ENCODE peak calls at places on chromosomes 6 and 20, in seven cellular contexts. One of them, this sample, is unnamed. For H3K27me3 and H3K36me3, the result is how much of the 10 kb centered on the place peaks cover.

GRCh38 chr6:143750945-143751344 is 73.2 kb downstream of the PHACTR2 start:
- DNase-seq in GM23338: peak
- DNase-seq in BJ: no peak
- DNase-seq in H1: no peak
- DNase-seq in adrenal gland: no peak
- DNase-seq in cardiac muscle cell: no peak
- DNase-seq in hepatocyte: no peak
- DNase-seq in this sample: no peak

GRCh38 chr6:16647422-16647821 is 113.8 kb downstream of the ATXN1 start:
- DNase-seq in GM23338: no peak
- DNase-seq in BJ: no peak
- DNase-seq in H1: no peak
- DNase-seq in adrenal gland: no peak
- DNase-seq in cardiac muscle cell: no peak
- DNase-seq in hepatocyte: no peak
- DNase-seq in this sample: no peak

GRCh38 chr6:128275681-128276080 is 244.7 kb downstream of the PTPRK start:
- DNase-seq in GM23338: no peak
- DNase-seq in BJ: no peak
- DNase-seq in H1: no peak
- DNase-seq in adrenal gland: no peak
- DNase-seq in cardiac muscle cell: no peak
- DNase-seq in hepatocyte: no peak
- DNase-seq in this sample: no peak

GRCh38 chr6:30886897-30887255 is 2.6 kb downstream of the DDR1 start:
- DNase-seq in GM23338: no peak
- DNase-seq in BJ: no peak
- DNase-seq in H1: no peak
- DNase-seq in adrenal gland: no peak
- DNase-seq in cardiac muscle cell: no peak
- DNase-seq in hepatocyte: no peak
- DNase-seq in this sample: no peak

GRCh38 chr6:35058827-35059522 is 82.2 kb downstream of the TCP11 start:
- DNase-seq in GM23338: no peak
- DNase-seq in BJ: no peak
- DNase-seq in H1: no peak
- DNase-seq in adrenal gland: no peak
- DNase-seq in cardiac muscle cell: no peak
- DNase-seq in hepatocyte: no peak
- DNase-seq in this sample: peak

GRCh38 chr20:58883243-58883691 is 30.8 kb downstream of the GNAS start:
- DNase-seq in GM23338: peak
- DNase-seq in BJ: peak
- DNase-seq in H1: no peak
- DNase-seq in adrenal gland: no peak
- DNase-seq in cardiac muscle cell: no peak
- DNase-seq in hepatocyte: no peak
- DNase-seq in this sample: peak

GRCh38 chr6:6591778-6592388 is 3.4 kb downstream of the LY86 start:
- DNase-seq in GM23338: no peak
- DNase-seq in BJ: no peak
- DNase-seq in H1: no peak
- DNase-seq in adrenal gland: peak
- DNase-seq in cardiac muscle cell: no peak
- DNase-seq in hepatocyte: no peak
- DNase-seq in this sample: no peak

GRCh38 chr6:169238766-169239165 is 14.9 kb downstream of the THBS2 start:
- DNase-seq in GM23338: no peak
- DNase-seq in BJ: no peak
- DNase-seq in H1: no peak
- DNase-seq in adrenal gland: no peak
- DNase-seq in cardiac muscle cell: no peak
- DNase-seq in hepatocyte: no peak
- DNase-seq in this sample: no peak

GRCh38 chr20:3786126-3786484 is 435 bp downstream of the CENPB start:
- DNase-seq in GM23338: peak
- DNase-seq in BJ: no peak
- DNase-seq in H1: no peak
- DNase-seq in adrenal gland: peak
- DNase-seq in cardiac muscle cell: peak
- DNase-seq in hepatocyte: peak
- DNase-seq in this sample: peak

GRCh38 chr6:46491201-46491788 is at the start of gene RCAN2:
- DNase-seq in GM23338: peak
- DNase-seq in BJ: no peak
- DNase-seq in H1: peak
- DNase-seq in adrenal gland: peak
- DNase-seq in cardiac muscle cell: peak
- DNase-seq in hepatocyte: peak
- DNase-seq in this sample: peak

GRCh38 chr6:32152414-32153251 is 894 bp upstream of the PRRT1 start:
- DNase-seq in GM23338: peak
- DNase-seq in BJ: no peak
- DNase-seq in H1: no peak
- DNase-seq in adrenal gland: peak
- DNase-seq in cardiac muscle cell: peak
- DNase-seq in hepatocyte: peak
- DNase-seq in this sample: peak

GRCh38 chr6:116246089-116246488 is 7.8 kb downstream of the TSPYL4 start:
- DNase-seq in GM23338: no peak
- DNase-seq in BJ: no peak
- DNase-seq in H1: no peak
- DNase-seq in adrenal gland: peak
- DNase-seq in cardiac muscle cell: peak
- DNase-seq in hepatocyte: no peak
- DNase-seq in this sample: no peak

GRCh38 chr6:166194885-166195860 is 27.5 kb upstream of the TBXT start:
- DNase-seq in GM23338: no peak
- DNase-seq in BJ: no peak
- DNase-seq in H1: no peak
- DNase-seq in adrenal gland: no peak
- DNase-seq in cardiac muscle cell: no peak
- DNase-seq in hepatocyte: peak
- DNase-seq in this sample: no peak

GRCh38 chr6:28940294-28940858 is 16.6 kb upstream of the TRIM27 start:
- DNase-seq in GM23338: peak
- DNase-seq in BJ: no peak
- DNase-seq in H1: peak
- DNase-seq in adrenal gland: peak
- DNase-seq in cardiac muscle cell: no peak
- DNase-seq in hepatocyte: peak
- DNase-seq in this sample: peak

GRCh38 chr6:30766461-30767157 is 22.3 kb upstream of the IER3 start:
- DNase-seq in GM23338: no peak
- DNase-seq in BJ: no peak
- DNase-seq in H1: no peak
- DNase-seq in adrenal gland: peak
- DNase-seq in cardiac muscle cell: no peak
- DNase-seq in hepatocyte: no peak
- DNase-seq in this sample: no peak

GRCh38 chr6:163991326-163991725 is 576.8 kb downstream of the QKI start:
- DNase-seq in GM23338: no peak
- DNase-seq in BJ: no peak
- DNase-seq in H1: no peak
- DNase-seq in adrenal gland: no peak
- DNase-seq in cardiac muscle cell: no peak
- DNase-seq in hepatocyte: no peak
- DNase-seq in this sample: no peak

GRCh38 chr6:82521369-82521768 is 157.8 kb downstream of the TPBG start:
- DNase-seq in GM23338: no peak
- DNase-seq in BJ: no peak
- DNase-seq in H1: no peak
- DNase-seq in adrenal gland: no peak
- DNase-seq in cardiac muscle cell: no peak
- DNase-seq in hepatocyte: no peak
- DNase-seq in this sample: no peak

GRCh38 chr6:109071125-109071917 is 23.3 kb downstream of the SESN1 start:
- DNase-seq in GM23338: no peak
- DNase-seq in BJ: no peak
- DNase-seq in H1: no peak
- DNase-seq in adrenal gland: no peak
- DNase-seq in cardiac muscle cell: no peak
- DNase-seq in hepatocyte: no peak
- DNase-seq in this sample: no peak

DNA sequence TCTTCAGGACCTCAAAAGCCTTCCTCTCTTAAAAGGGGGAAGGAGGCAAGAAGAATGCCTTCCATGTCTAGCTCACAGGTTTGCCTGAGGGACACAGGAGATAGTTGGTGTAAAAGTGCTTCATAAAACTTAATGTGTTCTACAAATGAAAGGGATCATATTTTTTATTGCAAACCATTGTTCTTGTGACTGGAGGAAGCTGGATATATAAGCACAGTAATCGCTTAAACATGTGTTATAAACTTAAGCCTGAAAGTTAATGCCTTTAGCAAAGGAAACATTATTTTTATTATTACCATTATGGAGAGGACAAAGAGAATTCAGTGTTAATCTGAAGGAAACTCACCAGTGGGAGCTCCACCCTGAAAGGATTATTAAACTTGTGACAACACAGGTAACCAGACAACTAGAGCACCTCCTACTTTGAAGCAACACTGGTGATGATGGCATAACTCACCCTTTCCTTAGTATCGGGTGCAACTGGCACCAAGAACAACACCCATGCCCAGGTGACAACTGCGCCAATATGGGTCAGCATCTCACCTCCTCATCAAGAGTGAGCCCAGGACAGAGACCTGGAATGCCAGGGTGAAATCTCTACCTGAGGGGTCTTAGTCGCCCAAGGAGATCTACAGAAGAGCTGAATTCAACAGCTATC is 288.7 kb upstream of the PRDM1 start:
- DNase-seq in GM23338: no peak
- DNase-seq in BJ: no peak
- DNase-seq in H1: no peak
- DNase-seq in adrenal gland: no peak
- DNase-seq in cardiac muscle cell: no peak
- DNase-seq in hepatocyte: no peak
- DNase-seq in this sample: no peak
- H3K4me3 ChIP-seq in GM23338: no peak
- H3K4me3 ChIP-seq in BJ: no peak
- H3K4me3 ChIP-seq in H1: no peak
- H3K4me3 ChIP-seq in adrenal gland: no peak
- H3K4me3 ChIP-seq in cardiac muscle cell: no peak
- H3K4me3 ChIP-seq in hepatocyte: no peak
- H3K4me3 ChIP-seq in this sample: no peak

GRCh38 chr6:41375598-41376151 is 40.3 kb downstream of the NCR2 start:
- DNase-seq in GM23338: peak
- DNase-seq in BJ: no peak
- DNase-seq in H1: no peak
- DNase-seq in adrenal gland: no peak
- DNase-seq in cardiac muscle cell: no peak
- DNase-seq in hepatocyte: no peak
- DNase-seq in this sample: peak

GRCh38 chr6:41376176-41376575 is 40.8 kb downstream of the NCR2 start:
- DNase-seq in GM23338: no peak
- DNase-seq in BJ: no peak
- DNase-seq in H1: no peak
- DNase-seq in adrenal gland: no peak
- DNase-seq in cardiac muscle cell: no peak
- DNase-seq in hepatocyte: no peak
- DNase-seq in this sample: no peak

GRCh38 chr6:41373919-41374617 is 38.7 kb downstream of the NCR2 start:
- DNase-seq in GM23338: peak
- DNase-seq in BJ: no peak
- DNase-seq in H1: no peak
- DNase-seq in adrenal gland: no peak
- DNase-seq in cardiac muscle cell: peak
- DNase-seq in hepatocyte: peak
- DNase-seq in this sample: peak

GRCh38 chr6:41373367-41373918 is 38.0 kb downstream of the NCR2 start:
- DNase-seq in GM23338: no peak
- DNase-seq in BJ: no peak
- DNase-seq in H1: no peak
- DNase-seq in adrenal gland: no peak
- DNase-seq in cardiac muscle cell: no peak
- DNase-seq in hepatocyte: no peak
- DNase-seq in this sample: peak

GRCh38 chr6:41374618-41375590 is 39.5 kb downstream of the NCR2 start:
- DNase-seq in GM23338: peak
- DNase-seq in BJ: no peak
- DNase-seq in H1: no peak
- DNase-seq in adrenal gland: no peak
- DNase-seq in cardiac muscle cell: no peak
- DNase-seq in hepatocyte: peak
- DNase-seq in this sample: peak
- H3K27me3 ChIP-seq in GM23338: half or more
- H3K27me3 ChIP-seq in BJ: under half
- H3K27me3 ChIP-seq in H1: half or more
- H3K27me3 ChIP-seq in adrenal gland: half or more
- H3K27me3 ChIP-seq in cardiac muscle cell: half or more
- H3K27me3 ChIP-seq in hepatocyte: half or more
- H3K27me3 ChIP-seq in this sample: half or more

DNA sequence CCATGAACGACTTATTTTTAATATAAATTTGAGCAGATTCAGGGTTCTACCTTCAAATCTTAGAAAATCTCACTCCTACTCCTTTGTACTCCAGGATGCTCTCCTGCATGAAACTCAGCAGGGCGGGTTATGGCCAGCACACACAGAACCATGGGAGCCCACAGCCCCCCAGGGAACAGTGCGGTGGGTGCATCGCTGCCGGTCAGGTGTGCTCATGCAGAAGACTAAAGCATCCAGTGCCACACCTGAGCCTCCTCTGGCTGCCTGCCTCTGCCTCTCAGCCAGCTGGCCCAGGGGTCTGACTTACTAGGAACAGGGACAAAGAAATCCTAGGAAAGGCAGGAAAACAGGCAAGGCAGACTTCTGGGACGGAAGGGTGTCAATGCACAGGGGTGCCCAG is 31.8 kb downstream of the EZR start:
- DNase-seq in GM23338: no peak
- DNase-seq in BJ: no peak
- DNase-seq in H1: no peak
- DNase-seq in adrenal gland: no peak
- DNase-seq in cardiac muscle cell: no peak
- DNase-seq in hepatocyte: no peak
- DNase-seq in this sample: no peak
- H3K36me3 ChIP-seq in GM23338: half or more
- H3K36me3 ChIP-seq in BJ: under half
- H3K36me3 ChIP-seq in H1: half or more
- H3K36me3 ChIP-seq in adrenal gland: under half
- H3K36me3 ChIP-seq in cardiac muscle cell: half or more
- H3K36me3 ChIP-seq in hepatocyte: under half
- H3K36me3 ChIP-seq in this sample: half or more

DNA sequence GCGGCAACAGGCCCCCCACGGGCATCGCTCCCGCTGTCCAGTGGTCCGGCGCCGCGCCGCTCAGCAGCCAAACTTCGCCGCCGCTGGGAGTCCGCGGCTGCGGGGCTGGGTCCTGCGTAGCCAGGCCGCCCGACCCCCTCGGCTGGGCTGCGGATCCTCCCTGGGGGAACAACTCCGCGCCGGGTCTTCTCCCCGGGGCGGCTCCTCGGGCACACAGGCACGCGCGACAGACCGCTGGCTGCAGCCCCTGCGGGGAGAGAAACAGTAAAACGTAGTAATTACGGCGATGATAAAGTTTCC is 570 bp downstream of the MAN1A1 start:
- DNase-seq in GM23338: no peak
- DNase-seq in BJ: no peak
- DNase-seq in H1: no peak
- DNase-seq in adrenal gland: no peak
- DNase-seq in cardiac muscle cell: no peak
- DNase-seq in hepatocyte: no peak
- DNase-seq in this sample: no peak
- H3K4me3 ChIP-seq in GM23338: peak
- H3K4me3 ChIP-seq in BJ: peak
- H3K4me3 ChIP-seq in H1: peak
- H3K4me3 ChIP-seq in adrenal gland: peak
- H3K4me3 ChIP-seq in cardiac muscle cell: peak
- H3K4me3 ChIP-seq in hepatocyte: peak
- H3K4me3 ChIP-seq in this sample: peak